ENCODE peak calls at places on chromosomes 2 and 18, in eight cellular contexts. F, X, I, A, H, R, W and U are unnamed samples.

GRCh38 chr2:220601674-220602073 is 970.4 kb downstream of the EPHA4 start:
- DNase-seq in F (no peak), A (no peak), I (no peak), X (no peak), W (no peak), H (no peak), R (no peak), U (no peak)

GRCh38 chr2:68734688-68735525 is at the start of gene ARHGAP25:
- DNase-seq in X (peak), H (no peak), A (no peak), F (no peak), W (no peak), I (no peak), R (no peak), U (peak)

GRCh38 chr2:218465987-218466633 is 47.2 kb downstream of the VIL1 start:
- DNase-seq in H (no peak), X (no peak), W (no peak), I (peak), R (no peak), F (no peak), A (no peak), U (no peak)

GRCh38 chr18:63405986-63406385 is 16.3 kb downstream of the VPS4B start:
- DNase-seq in I (no peak), X (no peak), A (no peak), F (no peak), H (no peak), W (no peak), R (no peak), U (no peak)

GRCh38 chr2:127080226-127080940 is 26.6 kb downstream of the BIN1 start:
- DNase-seq in F (no peak), W (no peak), A (peak), I (no peak), X (peak), H (no peak), R (no peak), U (peak)

GRCh38 chr2:212943351-212943750 is 208.1 kb downstream of the IKZF2 start:
- DNase-seq in R (no peak), A (no peak), I (no peak), W (no peak), H (no peak), F (no peak), X (no peak), U (no peak)

GRCh38 chr2:150280255-150280654 is 207.2 kb downstream of the RND3 start:
- DNase-seq in I (no peak), H (no peak), W (no peak), X (no peak), A (no peak), F (no peak), R (no peak), U (peak)

GRCh38 chr2:135271006-135271405 is 218.9 kb downstream of the RAB3GAP1 start:
- DNase-seq in W (no peak), A (no peak), X (no peak), F (no peak), I (no peak), R (no peak), H (no peak), U (no peak)

GRCh38 chr18:7417742-7418141 is 149.4 kb upstream of the PTPRM start:
- DNase-seq in I (peak), F (peak), A (no peak), W (no peak), H (no peak), X (no peak), R (no peak), U (no peak)

GRCh38 chr2:187581125-187581896 is 27.1 kb upstream of the TFPI start:
- DNase-seq in A (no peak), H (no peak), F (no peak), I (peak), R (peak), W (no peak), X (no peak), U (peak)

GRCh38 chr18:23943104-23943503 is 71.5 kb upstream of the TTC39C start:
- DNase-seq in H (no peak), X (no peak), I (no peak), W (no peak), A (no peak), F (no peak), R (no peak), U (no peak)

GRCh38 chr18:67519582-67519981 is 3.1 kb upstream of the DSEL start:
- DNase-seq in A (no peak), R (no peak), X (no peak), W (no peak), H (no peak), I (no peak), F (no peak), U (no peak)

GRCh38 chr2:61988462-61989366 is 83.2 kb downstream of the COMMD1 start:
- DNase-seq in W (no peak), F (no peak), X (no peak), I (no peak), H (no peak), A (no peak), R (no peak), U (no peak)

GRCh38 chr2:199258291-199258690 is 199.4 kb downstream of the SATB2 start:
- DNase-seq in R (no peak), F (no peak), X (no peak), H (no peak), W (no peak), A (no peak), I (no peak), U (no peak)

GRCh38 chr18:28458751-28459150 is 281.8 kb upstream of the CDH2 start:
- DNase-seq in A (no peak), W (no peak), F (no peak), H (no peak), R (no peak), I (no peak), X (no peak), U (no peak)

GRCh38 chr18:47050468-47050867 is 15.0 kb upstream of the ELOA2 start:
- DNase-seq in H (no peak), R (no peak), W (no peak), I (peak), X (no peak), A (no peak), F (no peak), U (no peak)

GRCh38 chr18:58845913-58846312 is 18.8 kb upstream of the ZNF532 start:
- DNase-seq in A (no peak), F (no peak), I (no peak), W (no peak), X (no peak), R (no peak), H (no peak), U (no peak)

GRCh38 chr2:127081826-127082633 is 24.9 kb downstream of the BIN1 start:
- DNase-seq in H (peak), I (no peak), R (no peak), W (peak), A (peak), F (no peak), X (peak), U (peak)

GRCh38 chr18:37341016-37341415 is 224.6 kb downstream of the CELF4 start:
- DNase-seq in I (no peak), X (no peak), F (no peak), R (no peak), A (no peak), H (no peak), W (no peak), U (no peak)

GRCh38 chr2:234823877-234824376 is 127.9 kb upstream of the SH3BP4 start:
- DNase-seq in X (no peak), A (no peak), I (peak), H (no peak), R (no peak), W (no peak), F (peak), U (peak)

GRCh38 chr2:230987137-230988020 is 8.5 kb upstream of the SPATA3 start:
- DNase-seq in F (peak), W (peak), H (peak), I (peak), R (peak), A (peak), X (peak), U (peak)

GRCh38 chr2:85076618-85077274 is 56.4 kb upstream of the TCF7L1 start:
- DNase-seq in R (no peak), I (no peak), H (no peak), W (no peak), X (no peak), F (no peak), A (no peak), U (no peak)